ENCODE peak calls at places on chromosomes 5 and 9, in four cellular contexts. G is psoas muscle, V is A549, W is WTC11. Y is an unnamed sample.

GRCh38 chr9:77864096-77864889 is 167.3 kb downstream of the GNAQ start:
- DNase-seq in G (no peak), W (no peak), V (peak; percentile 11), Y (no peak)

GRCh38 chr5:11683666-11684065 is 220.6 kb downstream of the CTNND2 start:
- DNase-seq in W (no peak), V (no peak), G (no peak), Y (no peak)

GRCh38 chr5:122753500-122753899 is 21.4 kb upstream of the SNX2 start:
- DNase-seq in G (no peak), V (no peak), W (no peak), Y (no peak)

GRCh38 chr9:129109504-129109903 is 1.1 kb downstream of the CRAT start:
- DNase-seq in W (peak; percentile 35), G (peak; percentile 80), V (peak; percentile 41), Y (no peak)

GRCh38 chr5:169195601-169196000 is 105.3 kb downstream of the SLIT3 start:
- DNase-seq in W (no peak), G (no peak), V (no peak), Y (no peak)

GRCh38 chr5:137415231-137415681 is 83.9 kb downstream of the SPOCK1 start:
- DNase-seq in V (no peak), W (no peak), G (no peak), Y (no peak)

GRCh38 chr5:10440367-10440990 is 1.2 kb upstream of the ROPN1L start:
- DNase-seq in V (no peak), G (no peak), W (no peak), Y (no peak)

GRCh38 chr9:114416290-114416689 is 28.5 kb upstream of the AKNA start:
- DNase-seq in W (no peak), G (no peak), V (no peak), Y (no peak)

GRCh38 chr5:169648725-169649124 is 11.7 kb downstream of the DOCK2 start:
- DNase-seq in V (no peak), W (no peak), G (no peak), Y (no peak)

GRCh38 chr5:150801117-150801927 is 22.8 kb downstream of the SMIM3 start:
- DNase-seq in V (peak; percentile 71), W (no peak), G (no peak), Y (peak; percentile 38)
- TF ChIP-seq CTCF in V (peak; percentile 67), W (no peak), G (peak; percentile 61), Y (peak; percentile 77)

GRCh38 chr9:37410354-37410861 is 12.1 kb upstream of the GRHPR start:
- DNase-seq in W (no peak), V (no peak), G (no peak), Y (no peak)

GRCh38 chr9:37410969-37411785 is 11.3 kb upstream of the GRHPR start:
- DNase-seq in G (no peak), V (peak; percentile 31), W (peak; percentile 50), Y (peak; percentile 26)

GRCh38 chr9:37414503-37414943 is 8.0 kb upstream of the GRHPR start:
- DNase-seq in G (no peak), V (no peak), W (no peak), Y (no peak)

GRCh38 chr9:37413311-37413710 is 9.2 kb upstream of the GRHPR start:
- DNase-seq in W (no peak), G (no peak), V (no peak), Y (no peak)

DNA sequence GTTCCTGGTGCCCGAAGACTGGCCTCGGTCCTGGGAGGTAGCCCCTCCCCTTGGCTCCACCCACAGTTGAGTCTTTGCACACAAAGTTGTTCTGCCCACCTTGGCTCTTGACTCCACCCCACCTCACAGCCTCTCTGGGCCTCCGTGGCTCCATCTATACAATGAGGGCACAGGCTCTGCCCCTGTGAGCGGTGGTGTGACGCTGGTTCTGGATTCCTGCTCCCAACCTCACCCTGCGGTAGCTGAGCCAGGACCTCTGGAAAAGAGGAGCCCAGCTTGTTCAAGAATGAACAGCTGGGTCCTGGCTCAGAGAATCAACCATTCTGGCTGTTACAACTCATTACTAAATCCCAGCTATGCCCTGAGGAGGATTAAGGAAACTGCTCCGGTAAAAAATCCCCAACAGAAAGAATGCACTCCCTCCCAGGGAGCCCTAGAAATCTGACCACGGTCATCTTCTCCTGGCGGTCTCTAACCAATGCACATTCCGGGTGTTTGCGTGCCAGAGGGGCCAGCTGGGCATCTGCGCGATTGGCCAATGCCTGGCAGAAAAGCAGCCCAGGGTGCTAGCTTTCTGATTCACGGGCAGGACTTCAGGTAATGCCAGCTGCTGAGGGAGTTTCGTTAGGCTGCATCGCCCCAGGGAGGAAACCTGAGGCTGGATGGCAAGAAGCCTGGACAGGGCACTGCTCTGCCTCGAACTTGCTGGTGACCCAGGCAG is 9.9 kb upstream of the GRHPR start:
- DNase-seq in V (no peak), W (no peak), G (peak; percentile 81), Y (no peak)
- TF ChIP-seq CTCF in V (no peak), W (no peak), G (no peak), Y (no peak)

DNA sequence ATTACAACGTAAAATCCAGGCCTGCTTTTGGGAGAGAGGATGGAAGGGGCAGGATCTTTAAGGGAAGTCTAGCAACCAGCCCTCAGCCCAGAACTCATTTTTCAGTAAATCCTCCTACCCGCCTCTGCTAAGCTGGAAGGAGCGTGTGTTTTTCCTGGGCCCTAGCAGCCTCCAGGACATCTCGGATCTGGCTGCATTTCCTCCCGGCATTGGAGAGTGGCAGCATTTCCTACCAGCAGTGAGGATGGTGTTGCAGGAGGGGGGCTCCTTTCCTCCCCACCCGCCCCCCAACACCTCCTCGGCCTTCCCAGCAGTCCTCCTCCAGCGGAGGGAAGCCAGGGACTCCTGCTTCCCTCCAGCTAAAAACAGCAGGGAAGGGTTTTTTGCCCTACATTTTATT is 54.5 kb downstream of the DCP2 start:
- DNase-seq in V (no peak), W (no peak), G (no peak), Y (peak; percentile 28)
- TF ChIP-seq CTCF in V (no peak), W (no peak), G (no peak), Y (no peak)

GRCh38 chr5:38782185-38782584 is 63.6 kb upstream of the OSMR start:
- DNase-seq in V (no peak), G (no peak), W (no peak), Y (no peak)

GRCh38 chr5:38780316-38780715 is 65.5 kb upstream of the OSMR start:
- DNase-seq in W (no peak), V (no peak), G (no peak), Y (no peak)

GRCh38 chr5:38780950-38781349 is 64.9 kb upstream of the OSMR start:
- DNase-seq in V (peak; percentile 39), W (no peak), G (peak; percentile 68), Y (no peak)

GRCh38 chr5:38777111-38777510 is 68.7 kb upstream of the OSMR start:
- DNase-seq in G (no peak), V (no peak), W (no peak), Y (no peak)

DNA sequence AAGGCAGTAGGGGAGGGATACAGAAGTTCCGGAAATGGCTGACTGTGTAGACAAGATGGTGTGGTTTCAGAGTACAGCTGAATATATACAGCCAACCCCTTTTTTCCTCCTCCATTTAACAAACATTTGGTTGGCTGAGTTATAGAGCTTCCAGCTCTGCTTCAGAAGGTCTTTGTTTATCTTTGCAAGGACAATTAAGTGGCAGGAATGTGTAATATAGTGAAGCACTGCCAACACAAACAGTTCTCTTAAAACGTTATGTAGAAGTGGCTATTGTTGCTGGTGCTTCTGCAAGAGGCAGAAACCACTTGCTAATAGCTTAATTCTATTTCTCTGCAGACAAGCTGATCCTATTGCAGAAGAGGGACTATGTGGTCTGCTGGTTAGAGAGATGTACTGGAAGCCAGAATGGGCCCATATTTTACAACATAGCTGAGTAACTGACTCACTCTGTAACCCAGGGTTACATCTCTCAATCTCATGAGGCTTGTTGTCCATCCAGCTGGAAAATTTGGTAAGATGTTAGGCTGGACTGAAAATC is 62.7 kb upstream of the OSMR start:
- DNase-seq in V (peak; percentile 45), G (no peak), W (no peak), Y (no peak)
- TF ChIP-seq CTCF in V (no peak), G (peak; percentile 7), W (no peak), Y (no peak)

GRCh38 chr5:138502121-138502520 is 36.8 kb downstream of the EGR1 start:
- DNase-seq in V (no peak), G (no peak), W (no peak), Y (no peak)
- TF ChIP-seq CTCF in V (no peak), G (no peak), W (no peak), Y (no peak)

Y was measured in endothelial cell.